ENCODE peak calls at places on chromosomes 11 and 22, in ten cellular contexts. I is K562, O is PC-9, C is nephron progenitor cell, X is heart right ventricle, Y is spleen, Z is AG09309, N is brain microvascular endothelial cell, B is GM20000, E is HFF-Myc. K is an unnamed sample.

GRCh38 chr22:26576026-26576680 is 13.8 kb downstream of the TPST2 start:
- DNase-seq in I (no peak), O (no peak), C (no peak), X (no peak), Y (peak), Z (no peak), N (peak), B (no peak), E (no peak), K (no peak)

GRCh38 chr22:30279389-30279788 is 9.9 kb downstream of the CASTOR1 start:
- DNase-seq in I (no peak), O (no peak), C (no peak), X (peak), Y (no peak), Z (no peak), N (no peak), B (no peak), E (no peak), K (no peak)

GRCh38 chr22:42928969-42929837 is 72.1 kb upstream of the ARFGAP3 start:
- DNase-seq in I (no peak), O (no peak), C (no peak), X (no peak), Y (peak), Z (no peak), N (no peak), B (peak), E (no peak), K (no peak)

GRCh38 chr22:38943181-38943580 is 14.2 kb upstream of the APOBEC3A start:
- DNase-seq in I (no peak), O (no peak), C (no peak), X (no peak), Y (no peak), Z (no peak), N (no peak), B (no peak), E (no peak), K (no peak)

GRCh38 chr11:1832989-1833365 is 1.8 kb upstream of the SYT8 start:
- DNase-seq in I (no peak), O (no peak), C (no peak), X (peak), Y (peak), Z (no peak), N (no peak), B (no peak), E (no peak), K (no peak)

GRCh38 chr22:39960791-39961746 is 872 bp downstream of the TMA7B start:
- DNase-seq in I (peak), O (no peak), C (no peak), X (no peak), Y (peak), Z (peak), N (peak), B (peak), E (peak), K (no peak)

GRCh38 chr11:43366597-43367121 is 7.9 kb downstream of the TTC17 start:
- DNase-seq in I (peak), O (no peak), C (no peak), X (no peak), Y (no peak), Z (no peak), N (peak), B (no peak), E (peak), K (no peak)

GRCh38 chr22:30857103-30857502 is 111.5 kb downstream of the MORC2 start:
- DNase-seq in I (no peak), O (no peak), C (no peak), X (no peak), Y (peak), Z (no peak), N (no peak), B (no peak), E (no peak), K (peak)

GRCh38 chr22:33013051-33013450 is 45.1 kb downstream of the SYN3 start:
- DNase-seq in I (no peak), O (no peak), C (no peak), X (no peak), Y (no peak), Z (no peak), N (no peak), B (no peak), E (no peak), K (peak)

GRCh38 chr11:2271077-2271326 is 614 bp upstream of the ASCL2 start:
- DNase-seq in I (no peak), O (no peak), C (peak), X (peak), Y (peak), Z (no peak), N (no peak), B (no peak), E (no peak), K (no peak)

GRCh38 chr11:92330114-92330513 is 105.5 kb downstream of the FAT3 start:
- DNase-seq in I (no peak), O (no peak), C (no peak), X (no peak), Y (no peak), Z (no peak), N (no peak), B (no peak), E (no peak), K (no peak)

GRCh38 chr11:92657226-92657625 is 312.2 kb upstream of the MTNR1B start:
- DNase-seq in I (no peak), O (no peak), C (no peak), X (no peak), Y (no peak), Z (no peak), N (no peak), B (no peak), E (no peak), K (no peak)

GRCh38 chr11:43419460-43419859 is 60.7 kb downstream of the TTC17 start:
- DNase-seq in I (peak), O (no peak), C (peak), X (no peak), Y (no peak), Z (no peak), N (peak), B (peak), E (peak), K (no peak)

GRCh38 chr11:70038034-70038834 is 39.9 kb upstream of the ANO1 start:
- DNase-seq in I (no peak), O (no peak), C (no peak), X (no peak), Y (no peak), Z (no peak), N (no peak), B (no peak), E (no peak), K (peak)

GRCh38 chr11:78138694-78139421 is 568 bp downstream of the ALG8 start:
- DNase-seq in I (peak), O (peak), C (peak), X (no peak), Y (no peak), Z (no peak), N (peak), B (peak), E (no peak), K (no peak)

GRCh38 chr11:8685306-8685705 is 2.7 kb downstream of the RPL27A start:
- DNase-seq in I (no peak), O (no peak), C (no peak), X (no peak), Y (no peak), Z (no peak), N (no peak), B (no peak), E (no peak), K (no peak)

GRCh38 chr11:41201156-41201555 is 258.3 kb downstream of the LRRC4C start:
- DNase-seq in I (peak), O (peak), C (peak), X (no peak), Y (no peak), Z (no peak), N (no peak), B (peak), E (peak), K (no peak)

GRCh38 chr22:49975543-49976389 is 15.2 kb downstream of the PIM3 start:
- DNase-seq in I (peak), O (peak), C (peak), X (peak), Y (peak), Z (no peak), N (no peak), B (peak), E (no peak), K (no peak)

GRCh38 chr11:110710520-110711381 is 1.5 kb downstream of the ARHGAP20 start:
- DNase-seq in I (no peak), O (no peak), C (peak), X (peak), Y (peak), Z (no peak), N (no peak), B (peak), E (no peak), K (no peak)

GRCh38 chr11:19281041-19281440 is 40.3 kb upstream of the E2F8 start:
- DNase-seq in I (no peak), O (no peak), C (no peak), X (no peak), Y (no peak), Z (no peak), N (no peak), B (peak), E (no peak), K (no peak)

GRCh38 chr22:47484960-47485571 is 722.6 kb downstream of the TBC1D22A start:
- DNase-seq in I (no peak), O (no peak), C (no peak), X (no peak), Y (no peak), Z (no peak), N (no peak), B (no peak), E (no peak), K (no peak)

GRCh38 chr11:102254047-102254446 is 63.2 kb upstream of the BIRC3 start:
- DNase-seq in I (peak), O (peak), C (no peak), X (no peak), Y (no peak), Z (no peak), N (no peak), B (peak), E (no peak), K (no peak)

GRCh38 chr11:111360150-111361043 is 18.7 kb downstream of the POU2AF1 start:
- DNase-seq in I (no peak), O (no peak), C (no peak), X (no peak), Y (no peak), Z (no peak), N (no peak), B (no peak), E (no peak), K (no peak)

GRCh38 chr22:41799486-41800347 is 762 bp upstream of the CCDC134 start:
- DNase-seq in I (peak), O (no peak), C (peak), X (peak), Y (peak), Z (no peak), N (peak), B (peak), E (no peak), K (no peak)

GRCh38 chr11:117824571-117825537 is at the start of gene FXYD2:
- DNase-seq in I (no peak), O (no peak), C (no peak), X (peak), Y (peak), Z (no peak), N (no peak), B (no peak), E (no peak), K (no peak)

GRCh38 chr22:26435327-26436093 is 6.5 kb downstream of the ASPHD2 start:
- DNase-seq in I (no peak), O (no peak), C (no peak), X (no peak), Y (no peak), Z (no peak), N (no peak), B (no peak), E (no peak), K (no peak)

GRCh38 chr11:116217441-116217840 is 555.3 kb downstream of the BUD13 start:
- DNase-seq in I (no peak), O (no peak), C (no peak), X (no peak), Y (no peak), Z (no peak), N (no peak), B (no peak), E (no peak), K (no peak)

GRCh38 chr11:12848413-12848812 is 160.7 kb upstream of the RASSF10 start:
- DNase-seq in I (no peak), O (no peak), C (no peak), X (no peak), Y (no peak), Z (no peak), N (no peak), B (no peak), E (no peak), K (no peak)

GRCh38 chr22:30028731-30029130 is 51.5 kb upstream of the HORMAD2 start:
- DNase-seq in I (no peak), O (no peak), C (no peak), X (no peak), Y (no peak), Z (no peak), N (no peak), B (no peak), E (no peak), K (no peak)

GRCh38 chr11:13042873-13043338 is 33.8 kb downstream of the RASSF10 start:
- DNase-seq in I (no peak), O (no peak), C (no peak), X (no peak), Y (no peak), Z (no peak), N (no peak), B (no peak), E (no peak), K (no peak)

GRCh38 chr22:49294656-49295464 is 532.8 kb downstream of the BRD1 start:
- DNase-seq in I (no peak), O (no peak), C (no peak), X (no peak), Y (peak), Z (no peak), N (no peak), B (no peak), E (no peak), K (peak)

GRCh38 chr22:38963872-38964271 is 6.5 kb downstream of the APOBEC3A start:
- DNase-seq in I (peak), O (no peak), C (no peak), X (no peak), Y (peak), Z (no peak), N (no peak), B (no peak), E (no peak), K (no peak)

GRCh38 chr11:106998126-106998525 is 20.1 kb downstream of the GUCY1A2 start:
- DNase-seq in I (no peak), O (no peak), C (no peak), X (no peak), Y (no peak), Z (peak), N (no peak), B (no peak), E (peak), K (no peak)

GRCh38 chr11:61004841-61005240 is 33.4 kb downstream of the CD6 start:
- DNase-seq in I (no peak), O (no peak), C (no peak), X (no peak), Y (no peak), Z (no peak), N (no peak), B (peak), E (no peak), K (no peak)

GRCh38 chr22:35330258-35330861 is 30.7 kb downstream of the TOM1 start:
- DNase-seq in I (no peak), O (peak), C (no peak), X (peak), Y (peak), Z (no peak), N (peak), B (no peak), E (peak), K (no peak)

GRCh38 chr22:33573479-33573878 is 346.8 kb downstream of the LARGE1 start:
- DNase-seq in I (no peak), O (no peak), C (no peak), X (no peak), Y (no peak), Z (no peak), N (no peak), B (no peak), E (no peak), K (no peak)

GRCh38 chr11:64006468-64006867 is 20.2 kb downstream of the OTUB1 start:
- DNase-seq in I (no peak), O (no peak), C (no peak), X (no peak), Y (no peak), Z (no peak), N (no peak), B (no peak), E (no peak), K (no peak)

GRCh38 chr11:64008283-64008931 is 22.2 kb downstream of the OTUB1 start:
- DNase-seq in I (no peak), O (no peak), C (no peak), X (no peak), Y (peak), Z (no peak), N (no peak), B (no peak), E (no peak), K (no peak)

GRCh38 chr11:64009234-64009633 is 23.0 kb downstream of the OTUB1 start:
- DNase-seq in I (no peak), O (no peak), C (no peak), X (no peak), Y (no peak), Z (no peak), N (no peak), B (no peak), E (no peak), K (no peak)

GRCh38 chr11:64007160-64007628 is 21.0 kb downstream of the OTUB1 start:
- DNase-seq in I (peak), O (no peak), C (peak), X (no peak), Y (no peak), Z (no peak), N (no peak), B (no peak), E (no peak), K (no peak)

GRCh38 chr11:64007629-64008282 is 21.5 kb downstream of the OTUB1 start:
- DNase-seq in I (peak), O (no peak), C (peak), X (peak), Y (peak), Z (no peak), N (no peak), B (no peak), E (no peak), K (no peak)
- TF ChIP-seq CTCF in I (peak), O (no peak), C (peak), X (peak), Y (peak), Z (peak), N (peak), B (no peak), E (no peak), K (no peak)

GRCh38 chr11:73480677-73481076 is 104.5 kb downstream of the RELT start:
- DNase-seq in I (no peak), O (no peak), C (no peak), X (no peak), Y (no peak), Z (peak), N (no peak), B (no peak), E (no peak), K (no peak)

GRCh38 chr11:73477518-73477917 is 101.3 kb downstream of the RELT start:
- DNase-seq in I (no peak), O (no peak), C (no peak), X (no peak), Y (no peak), Z (no peak), N (no peak), B (no peak), E (no peak), K (no peak)

GRCh38 chr11:73481626-73482025 is 105.4 kb downstream of the RELT start:
- DNase-seq in I (no peak), O (no peak), C (no peak), X (no peak), Y (no peak), Z (no peak), N (no peak), B (no peak), E (no peak), K (no peak)

GRCh38 chr11:73475549-73475948 is 99.3 kb downstream of the RELT start:
- DNase-seq in I (no peak), O (no peak), C (no peak), X (no peak), Y (no peak), Z (no peak), N (no peak), B (no peak), E (no peak), K (no peak)

GRCh38 chr11:73478737-73479347 is 102.6 kb downstream of the RELT start:
- DNase-seq in I (peak), O (peak), C (no peak), X (no peak), Y (no peak), Z (no peak), N (peak), B (peak), E (no peak), K (no peak)
- TF ChIP-seq CTCF in I (peak), O (peak), C (peak), X (peak), Y (peak), Z (peak), N (peak), B (peak), E (peak), K (peak)

GRCh38 chr11:86453290-86454030 is 78.8 kb downstream of the CCDC81 start:
- DNase-seq in I (no peak), O (no peak), C (no peak), X (no peak), Y (no peak), Z (no peak), N (no peak), B (no peak), E (no peak), K (no peak)
- TF ChIP-seq CTCF in I (no peak), O (no peak), C (peak), X (no peak), Y (no peak), Z (no peak), N (peak), B (no peak), E (peak), K (no peak)

GRCh38 chr22:21802056-21802455 is 65.4 kb downstream of the MAPK1 start:
- DNase-seq in I (no peak), O (no peak), C (no peak), X (no peak), Y (no peak), Z (no peak), N (no peak), B (no peak), E (no peak), K (no peak)

GRCh38 chr22:21800552-21801303 is 65.1 kb upstream of the YPEL1 start:
- DNase-seq in I (no peak), O (no peak), C (no peak), X (no peak), Y (no peak), Z (no peak), N (no peak), B (no peak), E (no peak), K (no peak)

GRCh38 chr22:21807545-21807944 is 59.9 kb downstream of the MAPK1 start:
- DNase-seq in I (no peak), O (no peak), C (no peak), X (no peak), Y (no peak), Z (no peak), N (no peak), B (no peak), E (no peak), K (no peak)

GRCh38 chr22:21802673-21803072 is 64.8 kb downstream of the MAPK1 start:
- DNase-seq in I (no peak), O (no peak), C (no peak), X (no peak), Y (no peak), Z (no peak), N (no peak), B (no peak), E (no peak), K (no peak)

GRCh38 chr22:21803859-21804258 is 63.6 kb downstream of the MAPK1 start:
- DNase-seq in I (no peak), O (no peak), C (no peak), X (no peak), Y (no peak), Z (no peak), N (no peak), B (no peak), E (no peak), K (no peak)
- TF ChIP-seq CTCF in I (no peak), O (no peak), C (no peak), X (no peak), Y (no peak), Z (no peak), N (no peak), B (no peak), E (no peak), K (no peak)

GRCh38 chr22:37182101-37182948 is 5.7 kb downstream of the C1QTNF6 start:
- DNase-seq in I (peak), O (no peak), C (no peak), X (no peak), Y (peak), Z (no peak), N (no peak), B (no peak), E (no peak), K (no peak)
- TF ChIP-seq CTCF in I (peak), O (no peak), C (no peak), X (no peak), Y (no peak), Z (no peak), N (no peak), B (no peak), E (no peak), K (no peak)

DNA sequence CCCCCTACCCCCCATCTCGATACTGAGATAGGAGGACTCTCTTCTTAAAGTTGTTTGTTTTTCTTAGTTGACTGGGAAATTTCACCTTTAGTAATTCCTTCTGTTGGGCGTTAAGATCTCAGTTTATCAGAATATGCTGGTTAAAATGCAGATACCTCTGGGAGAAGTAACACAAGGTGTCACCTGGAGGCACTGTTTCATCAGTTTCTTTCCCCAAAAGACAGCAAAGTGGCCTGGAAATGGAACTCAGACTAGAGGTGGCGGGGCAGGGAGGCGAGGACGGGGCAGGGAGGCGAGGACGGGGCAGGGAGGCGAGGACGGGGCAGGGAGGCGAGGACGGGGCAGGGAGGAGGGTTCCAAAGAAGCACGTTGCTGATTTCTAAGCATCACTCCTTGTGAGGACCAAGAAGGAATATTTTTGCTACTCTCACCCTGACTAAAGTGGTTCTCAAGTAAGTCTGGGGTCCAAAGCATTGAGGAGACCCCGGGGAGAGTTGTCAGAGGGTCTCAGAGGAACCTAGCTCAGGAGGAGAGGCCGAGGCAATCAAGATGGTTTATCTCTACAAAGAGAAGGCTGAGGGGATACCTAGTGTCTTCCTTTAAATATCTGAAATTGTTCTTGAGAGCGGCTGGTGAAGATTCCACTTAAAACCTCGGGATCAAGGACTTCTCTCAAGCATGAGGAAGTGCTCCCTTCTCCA is 147.0 kb upstream of the B3GAT1 start:
- DNase-seq in I (no peak), O (no peak), C (no peak), X (no peak), Y (no peak), Z (no peak), N (no peak), B (no peak), E (no peak), K (peak)
- TF ChIP-seq CTCF in I (no peak), O (no peak), C (no peak), X (no peak), Y (no peak), Z (no peak), N (no peak), B (no peak), E (no peak), K (no peak)